ENCODE peak calls at places on chromosomes 6 and 20, in six cellular contexts. K is CD8-positive, alpha-beta T cell; Q is PC-9; H is mesendoderm; U is IMR-90; C is left ventricle myocardium inferior. O is an unnamed sample.

GRCh38 chr6:26103770-26104456 is 16.7 kb downstream of the HFE start:
- DNase-seq in U (peak; percentile 95), H (peak; percentile 97), Q (peak; percentile 87), C (peak; percentile 80), K (peak; percentile 89), O (peak; percentile 92)

GRCh38 chr6:90584636-90585255 is 2.1 kb downstream of the MAP3K7 start:
- DNase-seq in Q (no peak), U (peak; percentile 61), H (peak; percentile 24), C (no peak), K (no peak), O (no peak)

GRCh38 chr20:42483694-42484303 is 705.9 kb downstream of the PTPRT start:
- DNase-seq in H (peak; percentile 86), Q (peak; percentile 10), K (no peak), U (no peak), C (no peak), O (peak; percentile 20)

GRCh38 chr6:152273638-152274037 is 363.5 kb downstream of the SYNE1 start:
- DNase-seq in K (no peak), H (peak; percentile 89), U (no peak), C (no peak), Q (peak; percentile 64), O (peak; percentile 59)

GRCh38 chr6:82251942-82252341 is 4.4 kb upstream of the IBTK start:
- DNase-seq in C (no peak), H (peak; percentile 45), U (peak; percentile 54), Q (no peak), K (no peak), O (no peak)

GRCh38 chr6:157644043-157644810 is 178.8 kb upstream of the SNX9 start:
- DNase-seq in Q (no peak), U (no peak), H (no peak), C (no peak), K (no peak), O (peak; percentile 21)

GRCh38 chr6:113495521-113495920 is 361.6 kb upstream of the MARCKS start:
- DNase-seq in H (peak; percentile 31), U (peak; percentile 87), C (no peak), Q (no peak), K (no peak), O (no peak)

GRCh38 chr6:116447496-116448011 is 13.6 kb upstream of the CALHM6 start:
- DNase-seq in Q (no peak), C (no peak), U (peak; percentile 99), H (no peak), K (no peak), O (no peak)

GRCh38 chr6:141562181-141562800 is 570.4 kb upstream of the GJE1 start:
- DNase-seq in Q (no peak), U (no peak), K (no peak), H (peak; percentile 91), C (peak; percentile 29), O (no peak)

GRCh38 chr6:169669889-169670288 is 31.9 kb downstream of the WDR27 start:
- DNase-seq in K (no peak), H (no peak), C (no peak), Q (no peak), U (peak; percentile 32), O (no peak)

GRCh38 chr20:51696304-51697118 is 71.7 kb downstream of the ATP9A start:
- DNase-seq in U (no peak), H (no peak), Q (no peak), K (no peak), C (no peak), O (no peak)

GRCh38 chr20:8094415-8094818 is 37.6 kb upstream of the PLCB1 start:
- DNase-seq in K (no peak), C (peak; percentile 67), U (peak; percentile 22), Q (no peak), H (peak; percentile 24), O (peak; percentile 32)

GRCh38 chr6:7261030-7261841 is 51.8 kb downstream of the SSR1 start:
- DNase-seq in H (peak; percentile 99), K (no peak), U (peak; percentile 80), C (peak; percentile 85), Q (peak; percentile 92), O (peak; percentile 87)

GRCh38 chr6:145368075-145368474 is 367.2 kb downstream of the EPM2A start:
- DNase-seq in H (no peak), Q (no peak), U (peak; percentile 4), C (no peak), K (no peak), O (no peak)

GRCh38 chr6:34512738-34513115 is 43.4 kb downstream of the SPDEF start:
- DNase-seq in U (no peak), K (no peak), Q (no peak), C (no peak), H (no peak), O (no peak)

GRCh38 chr6:11890849-11891248 is 112.2 kb upstream of the ADTRP start:
- DNase-seq in U (peak; percentile 58), H (no peak), C (no peak), K (no peak), Q (no peak), O (no peak)

GRCh38 chr6:120395330-120395729 is 939.0 kb downstream of the TBC1D32 start:
- DNase-seq in U (no peak), Q (no peak), H (no peak), K (no peak), C (no peak), O (no peak)

GRCh38 chr20:11891827-11892521 is 25.7 kb upstream of the BTBD3 start:
- DNase-seq in C (peak; percentile 58), U (peak; percentile 62), Q (peak; percentile 64), K (no peak), H (peak; percentile 96), O (peak; percentile 58)

GRCh38 chr6:12955996-12956395 is 239.4 kb downstream of the PHACTR1 start:
- DNase-seq in K (no peak), C (no peak), Q (no peak), H (peak; percentile 59), U (no peak), O (no peak)

GRCh38 chr6:12956991-12957320 is 240.4 kb downstream of the PHACTR1 start:
- DNase-seq in C (no peak), U (no peak), K (no peak), Q (no peak), H (no peak), O (no peak)

GRCh38 chr6:12947191-12947795 is 230.7 kb downstream of the PHACTR1 start:
- DNase-seq in C (no peak), U (no peak), K (no peak), Q (no peak), H (no peak), O (no peak)

DNA sequence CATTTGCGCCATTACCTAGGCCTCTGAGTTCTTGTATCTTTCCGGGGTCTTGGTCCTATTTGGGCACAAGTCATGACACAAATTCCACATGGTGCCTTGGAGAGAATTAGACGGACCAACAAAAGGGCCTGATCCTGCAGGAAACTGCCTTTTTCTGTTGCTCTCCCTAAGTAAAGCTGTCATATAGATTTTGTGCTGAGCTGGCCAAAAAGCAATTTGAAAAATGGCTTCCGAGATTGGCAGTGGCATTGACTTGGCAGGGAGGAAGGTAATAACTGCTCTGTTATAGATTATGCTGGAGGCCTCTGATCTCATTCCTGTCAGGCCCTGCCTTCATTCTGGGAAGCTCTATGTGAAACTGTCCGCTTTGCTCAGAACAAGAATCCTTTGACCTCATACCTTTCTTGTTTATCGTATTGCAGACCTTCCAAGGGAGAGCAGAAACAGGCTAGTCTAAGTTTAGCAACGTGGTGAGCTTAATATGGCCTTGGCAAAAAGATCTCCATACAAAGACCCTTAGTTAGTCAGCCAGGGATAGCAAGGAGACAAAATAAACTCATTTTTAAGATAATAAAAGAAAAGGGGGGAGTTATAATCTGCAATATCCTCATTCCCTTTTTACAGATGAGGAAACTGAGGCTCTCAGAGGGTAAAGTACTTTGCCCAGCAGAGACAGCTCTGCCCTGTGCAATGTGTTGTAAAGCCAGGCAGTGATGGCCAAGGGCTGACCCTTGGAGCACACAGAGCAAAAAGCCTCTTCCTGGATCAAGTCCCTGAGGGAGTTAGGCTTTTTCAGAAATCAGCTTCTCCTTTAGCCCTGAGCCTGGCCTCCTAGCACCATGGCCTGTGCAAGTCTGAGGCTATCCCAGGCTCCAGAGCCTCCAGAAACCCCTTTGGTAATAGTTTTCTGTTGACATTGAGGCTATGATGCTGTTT is 234.6 kb downstream of the PHACTR1 start:
- DNase-seq in U (no peak), K (no peak), C (no peak), H (no peak), Q (no peak), O (no peak)
- H3K4me1 ChIP-seq in U (no peaks in the 10 kb centered on the region), K (no peaks in the 10 kb centered on the region), C (peaks cover 22% of the 10 kb centered on the region), H (peaks cover 2% of the 10 kb centered on the region), Q (no peaks in the 10 kb centered on the region), O (no peaks in the 10 kb centered on the region)

DNA sequence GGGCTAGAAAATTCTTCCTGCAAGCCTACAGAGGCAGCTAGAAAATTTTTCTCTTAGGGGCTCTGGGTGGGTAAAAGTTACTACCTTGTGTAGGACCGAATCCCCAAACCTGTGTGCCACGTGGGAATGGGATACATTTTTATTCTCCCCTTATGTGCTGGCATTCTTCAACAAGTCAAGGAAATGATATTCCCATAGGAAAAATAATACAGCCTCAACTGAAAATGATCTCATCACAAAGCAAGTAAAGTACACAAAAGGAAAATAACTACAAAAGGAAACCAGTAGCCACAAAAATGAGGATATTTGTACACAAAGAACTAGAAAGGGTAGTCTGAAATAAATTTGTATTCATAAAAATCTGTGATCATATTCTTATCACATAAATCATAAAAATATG is 298.1 kb downstream of the LAMA2 start:
- DNase-seq in U (no peak), Q (no peak), K (no peak), C (no peak), H (no peak), O (no peak)
- H3K27ac ChIP-seq in U (no peak overlapping the region), Q (no peak overlapping the region), K (no peak overlapping the region), C (peak overlapping the region; percentile 58), H (no peak overlapping the region), O (no peak overlapping the region)

GRCh38 chr6:85402922-85403321 is 47.0 kb upstream of the NT5E start:
- DNase-seq in C (no peak), Q (no peak), U (no peak), H (no peak), K (no peak), O (no peak)
- H3K4me1 ChIP-seq in C (peaks cover 24% of the 10 kb centered on the region), Q (peaks cover 51% of the 10 kb centered on the region), U (peaks cover 41% of the 10 kb centered on the region), H (peaks cover 2% of the 10 kb centered on the region), K (peaks cover 56% of the 10 kb centered on the region), O (peaks cover 23% of the 10 kb centered on the region)

GRCh38 chr6:122495612-122496011 is 24.0 kb upstream of the SERINC1 start:
- DNase-seq in H (no peak), K (no peak), Q (no peak), C (no peak), U (no peak), O (no peak)
- H3K27ac ChIP-seq in H (no peak overlapping the region), K (no peak overlapping the region), Q (no peak overlapping the region), C (no peak overlapping the region), U (no peak overlapping the region), O (no peak overlapping the region)

O was measured in pancreas.